ENCODE peak calls at places on chromosomes 16 and 17, in four cellular contexts. F is GM12878, V is HepG2, A is H1. I is an unnamed sample.

GRCh38 chr17:35947156-35947585 is 3.7 kb upstream of the LYZL6 start:
- DNase-seq in A (peak; percentile 72), V (peak; percentile 52), F (no peak), I (peak; percentile 42)

GRCh38 chr16:1469693-1470201 is 5.1 kb downstream of the CLCN7 start:
- DNase-seq in A (peak; percentile 35), V (no peak), F (no peak), I (no peak)

GRCh38 chr16:4468972-4469371 is 5.5 kb downstream of the NMRAL1 start:
- DNase-seq in A (no peak), F (no peak), V (no peak), I (no peak)

GRCh38 chr16:4214215-4214621 is 27.7 kb downstream of the SRL start:
- DNase-seq in F (no peak), A (no peak), V (peak; percentile 55), I (peak; percentile 25)

GRCh38 chr16:4859190-4859899 is 12.1 kb downstream of the UBN1 start:
- DNase-seq in F (no peak), V (no peak), A (no peak), I (no peak)

GRCh38 chr16:69064789-69065313 is 40.6 kb upstream of the HAS3 start:
- DNase-seq in V (no peak), F (no peak), A (no peak), I (no peak)

GRCh38 chr17:80220709-80221215 is 535 bp downstream of the SLC26A11 start:
- DNase-seq in A (peak; percentile 59), V (no peak), F (no peak), I (no peak)

GRCh38 chr17:52202572-52202876 is 44.0 kb upstream of the CA10 start:
- DNase-seq in A (no peak), F (no peak), V (no peak), I (no peak)

GRCh38 chr16:57316390-57317017 is 32.0 kb upstream of the PLLP start:
- DNase-seq in F (no peak), V (no peak), A (peak; percentile 23), I (no peak)

GRCh38 chr17:83191388-83192160 is 112.2 kb downstream of the METRNL start:
- DNase-seq in V (no peak), A (no peak), F (no peak), I (no peak)

GRCh38 chr16:89332248-89333245 is 115.0 kb downstream of the ZNF778 start:
- DNase-seq in F (no peak), A (no peak), V (no peak), I (no peak)

GRCh38 chr17:81366648-81367047 is 28.6 kb upstream of the BAHCC1 start:
- DNase-seq in V (no peak), A (no peak), F (no peak), I (no peak)

GRCh38 chr17:78172284-78173024 is 4.1 kb downstream of the SYNGR2 start:
- DNase-seq in F (no peak), A (peak; percentile 61), V (no peak), I (no peak)

GRCh38 chr16:51409001-51409675 is 258.1 kb upstream of the SALL1 start:
- DNase-seq in A (no peak), V (no peak), F (no peak), I (no peak)

GRCh38 chr17:66964930-66965800 is 658 bp downstream of the CACNG4 start:
- DNase-seq in A (peak; percentile 85), V (no peak), F (no peak), I (no peak)

GRCh38 chr16:66443269-66443652 is 16.2 kb downstream of the BEAN1 start:
- DNase-seq in A (no peak), V (no peak), F (no peak), I (no peak)

GRCh38 chr17:26962255-26963162 is 331.4 kb upstream of the WSB1 start:
- DNase-seq in F (no peak), V (no peak), A (no peak), I (peak; percentile 5)

GRCh38 chr17:77188084-77189066 is 47.6 kb downstream of the SEC14L1 start:
- DNase-seq in V (peak; percentile 38), F (no peak), A (no peak), I (no peak)

GRCh38 chr16:79165541-79165940 is 435.0 kb downstream of the MAF start:
- DNase-seq in V (no peak), F (no peak), A (no peak), I (no peak)

GRCh38 chr17:55818451-55819375 is 67.9 kb downstream of the PCTP start:
- DNase-seq in A (no peak), F (no peak), V (no peak), I (no peak)

GRCh38 chr17:68840073-68840472 is 115.1 kb downstream of the ABCA8 start:
- DNase-seq in V (no peak), A (no peak), F (no peak), I (no peak)

GRCh38 chr17:80941743-80942211 is 49.9 kb upstream of the CHMP6 start:
- DNase-seq in V (no peak), F (no peak), A (no peak), I (no peak)

DNA sequence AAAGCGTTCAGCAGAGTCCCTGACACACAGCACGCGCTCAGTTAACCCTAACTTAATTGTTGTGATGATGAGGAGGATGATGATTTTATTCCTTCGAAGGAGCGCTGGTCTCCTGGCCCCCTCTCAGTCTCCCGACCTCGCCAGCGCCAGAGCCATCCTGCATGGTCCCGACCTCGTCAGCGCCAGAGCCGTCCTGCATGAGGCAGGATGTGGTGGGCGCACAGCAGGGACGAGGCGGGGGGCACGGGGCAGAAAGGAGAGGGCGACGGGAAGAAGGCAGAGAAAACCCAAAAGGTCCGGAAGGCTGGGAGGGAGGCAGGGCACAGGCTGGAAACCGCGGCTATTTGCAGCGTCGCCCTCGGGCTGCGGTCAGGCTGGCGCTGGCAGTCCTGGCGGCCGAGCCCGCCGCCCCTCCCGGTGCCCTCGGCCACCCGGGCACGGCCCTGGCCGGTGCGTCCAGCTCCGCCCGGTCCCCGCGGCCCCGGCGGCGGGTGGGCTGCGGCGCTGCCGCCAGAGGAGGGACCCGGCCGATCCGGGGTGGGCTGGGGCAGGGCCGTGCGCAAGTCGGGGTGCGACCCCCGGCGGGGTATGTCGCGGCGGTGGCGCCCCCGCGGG is 3.0 kb upstream of the TAC4 start:
- DNase-seq in V (no peak), A (peak; percentile 60), F (no peak), I (no peak)
- TF ChIP-seq SUZ12 in V (no peak), A (no peak), F (no peak), I (no peak)

DNA sequence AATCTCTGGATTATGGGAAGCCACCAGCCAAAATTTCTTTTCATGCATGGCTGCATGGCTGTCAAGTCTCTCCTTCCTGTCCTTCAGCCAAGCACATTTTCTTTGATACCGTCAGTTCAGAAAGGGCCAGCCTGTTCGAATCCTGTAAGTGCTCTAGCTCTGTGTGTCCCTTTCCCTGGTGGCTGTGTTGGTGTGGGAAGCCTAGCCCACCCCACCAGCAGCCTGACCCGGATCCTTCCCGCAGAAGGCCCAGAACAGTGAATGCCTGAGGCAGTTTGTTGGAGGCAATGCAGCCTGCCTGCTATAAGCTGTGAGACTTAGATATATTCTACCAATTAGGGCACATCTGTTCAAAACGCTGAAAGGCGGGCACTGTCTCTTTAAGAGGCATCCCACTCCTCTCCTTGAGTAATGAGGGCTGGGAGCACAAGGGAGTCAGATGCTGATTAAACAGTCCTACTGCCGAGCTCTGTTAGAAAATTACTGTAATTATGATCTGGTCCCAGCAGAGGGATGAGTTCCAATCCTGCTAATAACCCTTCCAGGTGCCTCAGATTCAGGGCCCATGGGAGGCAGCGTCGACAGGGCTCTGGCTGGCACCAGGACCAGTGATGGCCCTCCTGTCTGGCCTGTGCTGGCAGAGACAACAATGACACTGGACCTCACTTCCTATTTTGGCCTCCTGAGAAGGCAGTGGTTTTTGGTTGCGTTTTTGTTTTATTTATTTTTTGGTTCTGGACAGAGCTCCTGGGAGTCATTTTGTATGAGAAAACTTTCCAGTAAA is 18.5 kb downstream of the SNX11 start:
- DNase-seq in F (no peak), V (no peak), A (no peak), I (no peak)
- TF ChIP-seq ZNF274 in F (no peak), V (no peak), A (no peak), I (no peak)

DNA sequence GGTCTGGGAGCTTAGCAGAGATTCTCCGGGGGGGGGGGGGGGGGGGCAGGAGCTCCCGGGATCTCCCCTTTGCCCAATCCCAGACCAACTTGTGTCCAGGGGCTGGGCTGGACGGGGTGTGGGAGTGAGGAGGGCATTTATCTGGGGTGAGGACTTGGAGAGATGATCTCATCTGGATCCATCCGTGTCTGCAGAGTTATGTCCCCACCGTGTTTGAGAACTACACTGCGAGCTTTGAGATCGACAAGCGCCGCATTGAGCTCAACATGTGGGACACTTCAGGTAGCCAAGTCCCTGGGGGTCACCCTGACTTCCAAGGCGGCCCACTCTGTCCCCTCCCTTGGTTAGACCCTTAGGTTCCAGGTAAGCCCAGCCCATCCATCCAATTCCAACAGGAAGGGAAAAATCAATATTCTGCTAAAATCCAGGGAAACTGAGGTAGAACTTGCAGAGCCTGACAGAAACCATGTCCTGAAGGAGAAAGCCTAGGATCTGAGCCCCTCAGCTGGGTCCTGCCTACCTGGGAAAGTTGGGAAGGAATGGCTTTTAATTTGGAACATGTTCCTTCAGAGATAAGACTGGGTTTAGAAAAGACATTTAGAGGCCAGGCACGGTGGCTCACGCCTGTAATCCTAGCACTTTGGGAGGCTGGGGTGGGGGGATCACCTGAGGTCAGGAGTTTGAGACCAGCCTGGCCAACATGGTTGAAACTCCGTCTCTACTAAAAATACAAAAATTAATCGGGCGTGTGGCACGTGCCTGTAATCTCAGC is 921 bp downstream of the RND2 start:
- DNase-seq in A (no peak), F (no peak), V (no peak), I (no peak)
- H3K9ac ChIP-seq in A (no peak overlapping the region), F (no peak overlapping the region), V (no peak overlapping the region), I (peak overlapping the region; percentile 90)

GRCh38 chr17:4433515-4434031 is at the start of gene SPNS3:
- DNase-seq in A (no peak), F (no peak), V (no peak), I (no peak)

GRCh38 chr17:4440021-4440420 is 6.3 kb downstream of the SPNS3 start:
- DNase-seq in A (no peak), V (peak; percentile 38), F (no peak), I (no peak)

GRCh38 chr17:4436846-4437245 is 3.1 kb downstream of the SPNS3 start:
- DNase-seq in V (no peak), F (no peak), A (no peak), I (no peak)

GRCh38 chr17:4438162-4438944 is 4.6 kb downstream of the SPNS3 start:
- DNase-seq in F (no peak), A (no peak), V (peak; percentile 36), I (no peak)

GRCh38 chr17:4436381-4436780 is 2.6 kb downstream of the SPNS3 start:
- DNase-seq in V (no peak), F (no peak), A (no peak), I (no peak)
- TF ChIP-seq SUZ12 in V (no peak), F (no peak), A (no peak), I (no peak)

GRCh38 chr16:22191966-22192260 is 14.2 kb upstream of the EEF2K start:
- DNase-seq in A (no peak), F (no peak), V (peak; percentile 70), I (no peak)
- TF ChIP-seq ZNF274 in A (no peak), F (no peak), V (no peak), I (no peak)

I was measured in NT2/D1.